ENCODE peak calls at places on chromosome 15, in ten cellular contexts. D is AG10803, B is lung, L is cardiac fibroblast, S is RWPE1, T is OCI-LY7, Y is HFFc6, K is right lobe of liver, I is progenitor cell of endocrine pancreas, J is heart right ventricle. O is an unnamed sample.

GRCh38 chr15:55993804-55994539 is 560 bp upstream of the NEDD4 start:
- DNase-seq in D (peak; percentile 66), B (no peak), L (peak; percentile 59), S (peak; percentile 62), T (no peak), Y (peak; percentile 63), K (no peak), I (no peak), J (no peak), O (peak; percentile 19)

GRCh38 chr15:52153900-52154895 is 37.0 kb downstream of the GNB5 start:
- DNase-seq in D (no peak), B (no peak), L (no peak), S (no peak), T (no peak), Y (no peak), K (no peak), I (no peak), J (no peak), O (no peak)

GRCh38 chr15:53447053-53447574 is 312.3 kb downstream of the WDR72 start:
- DNase-seq in D (no peak), B (no peak), L (no peak), S (no peak), T (no peak), Y (no peak), K (no peak), I (no peak), J (no peak), O (no peak)

GRCh38 chr15:77421370-77421700 is 647 bp downstream of the HMG20A start:
- DNase-seq in D (no peak), B (no peak), L (no peak), S (peak; percentile 18), T (peak; percentile 69), Y (no peak), K (peak; percentile 16), I (no peak), J (no peak), O (peak; percentile 12)

GRCh38 chr15:91407237-91407889 is 307.3 kb downstream of the SV2B start:
- DNase-seq in D (peak; percentile 23), B (no peak), L (no peak), S (peak; percentile 67), T (no peak), Y (no peak), K (no peak), I (no peak), J (no peak), O (no peak)

GRCh38 chr15:86538141-86538540 is 458.5 kb downstream of the AGBL1 start:
- DNase-seq in D (no peak), B (no peak), L (no peak), S (no peak), T (no peak), Y (no peak), K (no peak), I (no peak), J (no peak), O (no peak)

GRCh38 chr15:63052961-63053698 is 10.6 kb downstream of the TPM1 start:
- DNase-seq in D (peak; percentile 61), B (no peak), L (peak; percentile 58), S (no peak), T (no peak), Y (no peak), K (no peak), I (no peak), J (peak; percentile 36), O (no peak)

GRCh38 chr15:72197460-72198409 is at the start of gene GRAMD2A:
- DNase-seq in D (peak; percentile 39), B (peak; percentile 64), L (peak; percentile 42), S (peak; percentile 96), T (no peak), Y (no peak), K (no peak), I (no peak), J (no peak), O (peak; percentile 85)

GRCh38 chr15:95277266-95277665 is 1045.9 kb downstream of the MCTP2 start:
- DNase-seq in D (peak; percentile 73), B (no peak), L (peak; percentile 27), S (no peak), T (no peak), Y (peak; percentile 96), K (no peak), I (no peak), J (no peak), O (no peak)

GRCh38 chr15:68460166-68460565 is 28.2 kb upstream of the ITGA11 start:
- DNase-seq in D (no peak), B (no peak), L (no peak), S (no peak), T (no peak), Y (no peak), K (no peak), I (no peak), J (no peak), O (no peak)

GRCh38 chr15:66502491-66502890 is 2.2 kb downstream of the RPL4 start:
- DNase-seq in D (no peak), B (no peak), L (no peak), S (no peak), T (no peak), Y (no peak), K (no peak), I (no peak), J (no peak), O (no peak)

GRCh38 chr15:100944237-100944875 is 25.2 kb downstream of the LRRK1 start:
- DNase-seq in D (peak; percentile 39), B (no peak), L (peak; percentile 17), S (no peak), T (peak; percentile 33), Y (no peak), K (no peak), I (no peak), J (no peak), O (no peak)

GRCh38 chr15:54082836-54083492 is 104.7 kb downstream of the UNC13C start:
- DNase-seq in D (no peak), B (no peak), L (peak; percentile 8), S (peak; percentile 5), T (peak; percentile 32), Y (no peak), K (no peak), I (peak; percentile 15), J (no peak), O (peak; percentile 17)

DNA sequence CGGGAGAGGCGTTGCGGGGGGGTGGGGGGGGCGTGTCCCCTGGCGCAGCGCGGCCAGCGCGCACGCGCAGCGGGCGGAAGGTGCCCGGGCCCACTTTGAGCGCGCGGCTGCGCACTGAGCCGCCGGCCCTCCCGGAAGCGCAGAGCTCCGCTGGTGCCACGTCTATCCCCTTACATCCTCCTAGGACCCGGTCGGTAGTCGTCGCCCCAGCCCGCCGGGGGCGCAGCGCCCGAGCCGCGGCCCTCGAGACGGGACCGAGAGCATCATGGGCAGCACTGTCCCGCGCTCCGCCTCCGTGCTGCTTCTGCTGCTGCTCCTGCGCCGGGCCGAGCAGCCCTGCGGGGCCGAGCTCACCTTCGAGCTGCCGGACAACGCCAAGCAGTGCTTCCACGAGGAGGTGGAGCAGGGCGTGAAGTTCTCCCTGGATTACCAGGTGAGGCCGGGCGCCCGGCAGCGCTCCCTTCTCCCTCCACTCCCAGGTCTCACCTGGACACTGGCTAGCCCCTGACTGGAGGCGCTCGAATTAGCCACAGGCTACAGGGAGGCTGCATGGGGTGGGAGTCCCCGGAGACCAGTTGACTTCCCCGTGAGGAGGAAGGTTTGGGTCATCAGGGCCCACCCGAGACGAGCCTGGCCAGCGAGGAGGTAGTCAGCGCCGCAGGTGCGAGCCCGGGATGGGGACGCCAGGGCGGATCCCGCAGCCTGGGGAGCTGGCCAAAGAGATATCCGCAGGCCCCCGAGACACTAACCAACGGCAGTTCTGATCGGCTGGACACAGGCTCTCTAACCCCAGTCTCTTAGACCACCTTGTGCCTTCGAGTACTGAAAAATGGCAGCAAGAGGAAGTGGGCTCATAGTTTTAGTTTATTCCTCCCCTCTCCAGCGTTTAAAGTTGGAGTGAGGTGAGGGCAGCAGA is at the start of gene TMED3:
- DNase-seq in D (peak; percentile 82), B (peak; percentile 73), L (peak; percentile 87), S (peak; percentile 97), T (peak; percentile 92), Y (peak; percentile 82), K (peak; percentile 67), I (peak; percentile 81), J (peak; percentile 72), O (peak; percentile 98)
- TF ChIP-seq CTCF in D (peak; percentile 24), B (no peak), L (peak; percentile 15), S (no peak), T (peak; percentile 63), Y (peak; percentile 61), K (no peak), I (peak; percentile 52), J (no peak), O (peak; percentile 28)

DNA sequence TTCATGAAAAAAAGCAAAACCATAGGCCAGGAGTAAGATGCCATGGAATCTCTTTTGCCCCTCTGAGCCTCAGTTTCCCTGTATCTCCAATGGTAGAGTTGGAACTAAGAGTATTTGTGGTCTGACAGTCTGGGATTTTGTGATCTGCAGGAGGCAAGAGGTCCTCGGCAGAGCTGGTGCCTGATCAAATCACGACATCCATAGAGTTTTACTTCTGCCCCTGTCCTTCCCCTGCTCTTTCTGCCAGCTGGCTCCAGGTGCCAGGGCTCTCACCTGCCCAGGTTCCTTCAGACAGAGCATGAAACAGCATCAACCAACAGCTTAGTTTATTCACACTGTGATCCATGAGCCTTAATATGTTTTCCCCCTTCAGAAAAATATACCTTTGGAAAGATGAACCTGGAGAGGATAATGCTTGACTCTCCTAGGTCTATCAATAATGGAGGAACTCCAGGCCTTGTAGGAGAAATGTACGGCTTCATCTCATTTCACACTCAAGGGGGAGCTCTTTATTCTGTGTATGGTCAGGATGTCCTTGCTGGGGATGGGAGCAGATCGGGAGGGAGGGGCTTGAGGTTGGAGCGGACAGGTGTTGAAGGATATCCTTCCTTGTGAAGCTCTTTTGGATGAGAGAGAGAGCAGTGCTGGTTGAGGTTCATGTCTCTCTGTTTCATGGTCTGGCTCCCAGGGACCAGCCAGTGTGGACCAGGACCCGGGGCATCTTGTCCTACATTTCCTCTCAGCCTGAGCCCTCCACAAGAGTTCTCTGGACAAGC is 309.9 kb downstream of the RPLP1 start:
- DNase-seq in D (no peak), B (no peak), L (peak; percentile 23), S (no peak), T (peak; percentile 44), Y (no peak), K (no peak), I (no peak), J (no peak), O (no peak)
- TF ChIP-seq CTCF in D (no peak), B (no peak), L (no peak), S (no peak), T (peak; percentile 81), Y (peak; percentile 58), K (peak; percentile 7), I (no peak), J (peak; percentile 23), O (peak; percentile 33)

GRCh38 chr15:75191235-75191634 is 10.4 kb upstream of the C15orf39 start:
- DNase-seq in D (no peak), B (no peak), L (no peak), S (no peak), T (no peak), Y (no peak), K (no peak), I (no peak), J (no peak), O (no peak)
- TF ChIP-seq CTCF in D (no peak), B (no peak), L (no peak), S (no peak), T (no peak), Y (no peak), K (no peak), I (no peak), J (no peak), O (no peak)

DNA sequence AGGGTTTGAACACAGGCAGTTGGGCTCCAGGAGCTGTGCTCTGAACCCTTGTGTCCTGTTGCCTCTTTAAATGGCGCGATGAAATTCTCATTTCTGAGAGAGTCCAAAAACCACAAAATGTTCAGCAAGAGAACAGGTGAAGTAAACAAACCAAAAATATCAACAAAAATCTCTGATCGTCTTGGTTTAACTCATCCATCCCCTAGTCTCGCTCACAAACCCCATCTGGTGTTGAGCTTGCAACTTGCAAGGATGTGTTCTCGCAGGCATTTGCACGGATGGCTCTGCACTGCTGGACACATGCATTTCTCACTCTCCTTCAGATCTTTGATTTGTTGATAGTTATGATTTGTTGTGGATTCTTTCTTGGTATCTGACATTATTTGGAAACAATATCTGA is 31.1 kb downstream of the FAH start:
- DNase-seq in D (no peak), B (no peak), L (no peak), S (no peak), T (no peak), Y (no peak), K (no peak), I (no peak), J (no peak), O (no peak)
- TF ChIP-seq CTCF in D (peak; percentile 35), B (no peak), L (peak; percentile 25), S (no peak), T (peak; percentile 39), Y (peak; percentile 17), K (no peak), I (peak; percentile 20), J (no peak), O (no peak)

O was measured in GM13977.